ENCODE peak calls at places on chromosomes 12 and 14, in four cellular contexts. W, T, V and Z are unnamed samples.

GRCh38 chr14:21096889-21097615 is 1.4 kb downstream of the ZNF219 start:
- DNase-seq in T (no peak), V (no peak), W (no peak), Z (no peak)

GRCh38 chr12:109771746-109772621 is 58.4 kb downstream of the FAM222A start:
- DNase-seq in V (no peak), T (no peak), W (no peak), Z (no peak)

GRCh38 chr14:53890611-53891091 is 66.0 kb downstream of the BMP4 start:
- DNase-seq in W (peak), V (no peak), T (no peak), Z (peak)

GRCh38 chr14:69719501-69719951 is 47.4 kb upstream of the SRSF5 start:
- DNase-seq in W (no peak), V (no peak), T (no peak), Z (peak)

GRCh38 chr12:56634837-56635538 is 4.9 kb upstream of the BAZ2A start:
- DNase-seq in W (peak), V (peak), T (no peak), Z (peak)

GRCh38 chr12:66235626-66236281 is 46.7 kb downstream of the IRAK3 start:
- DNase-seq in V (no peak), W (no peak), T (no peak), Z (no peak)

GRCh38 chr14:95520346-95520745 is 3.9 kb upstream of the SYNE3 start:
- DNase-seq in W (no peak), V (no peak), T (no peak), Z (no peak)

GRCh38 chr12:106245767-106246166 is 2.1 kb downstream of the CKAP4 start:
- DNase-seq in T (no peak), W (no peak), V (no peak), Z (no peak)

GRCh38 chr12:67193705-67194104 is 75.5 kb upstream of the CAND1 start:
- DNase-seq in T (no peak), W (peak), V (peak), Z (peak)

GRCh38 chr14:94400454-94400853 is 12.1 kb upstream of the SERPINA1 start:
- DNase-seq in V (no peak), W (peak), T (no peak), Z (no peak)

GRCh38 chr12:100388382-100388781 is 31.5 kb downstream of the SLC17A8 start:
- DNase-seq in W (peak), V (no peak), T (no peak), Z (no peak)

GRCh38 chr12:121523741-121524140 is 57.1 kb downstream of the KDM2B start:
- DNase-seq in V (no peak), W (no peak), T (no peak), Z (no peak)

GRCh38 chr14:31992051-31992450 is 85.1 kb upstream of the ARHGAP5 start:
- DNase-seq in V (no peak), W (no peak), T (no peak), Z (no peak)

GRCh38 chr12:119486599-119487154 is 106.9 kb upstream of the TMEM233 start:
- DNase-seq in W (no peak), T (no peak), V (no peak), Z (peak)

GRCh38 chr12:92553389-92553788 is 149.4 kb upstream of the PLEKHG7 start:
- DNase-seq in W (no peak), V (no peak), T (no peak), Z (no peak)

GRCh38 chr12:120699553-120699952 is 10.7 kb upstream of the UNC119B start:
- DNase-seq in V (no peak), T (no peak), W (no peak), Z (no peak)

GRCh38 chr14:50062438-50063039 is 53.8 kb downstream of the VCPKMT start:
- DNase-seq in T (peak), W (peak), V (peak), Z (no peak)

GRCh38 chr12:109309441-109310246 is 560 bp upstream of the FOXN4 start:
- DNase-seq in W (no peak), V (peak), T (no peak), Z (peak)

GRCh38 chr12:104578453-104578852 is 121.7 kb downstream of the CHST11 start:
- DNase-seq in T (no peak), W (no peak), V (no peak), Z (no peak)

GRCh38 chr12:103956515-103957027 is 9.1 kb upstream of the TDG start:
- DNase-seq in W (peak), V (no peak), T (no peak), Z (no peak)

GRCh38 chr12:32012249-32012785 is 53.1 kb downstream of the RESF1 start:
- DNase-seq in T (no peak), V (no peak), W (no peak), Z (no peak)

GRCh38 chr14:96514694-96515093 is 12.5 kb downstream of the PAPOLA start:
- DNase-seq in W (no peak), T (no peak), V (no peak), Z (no peak)

GRCh38 chr12:3228587-3228986 is 151.4 kb downstream of the TSPAN9 start:
- DNase-seq in T (no peak), W (no peak), V (no peak), Z (no peak)

GRCh38 chr14:102926104-102926503 is 3.6 kb downstream of the AMN start:
- DNase-seq in W (no peak), T (no peak), V (no peak), Z (no peak)

GRCh38 chr14:102868956-102869531 is 53.4 kb upstream of the AMN start:
- DNase-seq in W (no peak), V (no peak), T (no peak), Z (no peak)

GRCh38 chr12:75542942-75543341 is 31.5 kb upstream of the KRR1 start:
- DNase-seq in T (no peak), V (no peak), W (no peak), Z (no peak)

GRCh38 chr12:26870491-26871419 is 37.8 kb upstream of the ITPR2 start:
- DNase-seq in V (no peak), W (no peak), T (peak), Z (no peak)

GRCh38 chr14:59507063-59507751 is 22.9 kb downstream of the JKAMP start:
- DNase-seq in T (no peak), W (peak), V (peak), Z (peak)

GRCh38 chr12:46484396-46485061 is 112.0 kb upstream of the SLC38A2 start:
- DNase-seq in W (no peak), V (no peak), T (no peak), Z (no peak)

GRCh38 chr14:76774471-76775158 is 13.3 kb downstream of the VASH1 start:
- DNase-seq in W (no peak), T (no peak), V (no peak), Z (no peak)

GRCh38 chr12:108369736-108370396 is 30.8 kb upstream of the CMKLR1 start:
- DNase-seq in T (no peak), W (no peak), V (no peak), Z (no peak)

GRCh38 chr12:11712491-11712890 is 63.0 kb downstream of the ETV6 start:
- DNase-seq in W (no peak), V (no peak), T (no peak), Z (no peak)

GRCh38 chr12:86712425-86712843 is 456.2 kb upstream of the MGAT4C start:
- DNase-seq in T (no peak), W (peak), V (no peak), Z (no peak)
- TF ChIP-seq CREM in T (no peak), W (no peak), V (no peak), Z (no peak)

GRCh38 chr12:124295431-124296058 is 652 bp downstream of the RFLNA start:
- DNase-seq in T (no peak), W (no peak), V (no peak), Z (peak)

GRCh38 chr12:124296916-124297351 is 2.0 kb downstream of the RFLNA start:
- DNase-seq in T (no peak), V (no peak), W (peak), Z (no peak)

GRCh38 chr12:124297856-124298255 is 3.0 kb downstream of the RFLNA start:
- DNase-seq in V (no peak), T (no peak), W (no peak), Z (no peak)

GRCh38 chr12:124297389-124297788 is 2.5 kb downstream of the RFLNA start:
- DNase-seq in T (no peak), W (no peak), V (no peak), Z (no peak)

GRCh38 chr12:124296295-124296915 is 1.5 kb downstream of the RFLNA start:
- DNase-seq in T (no peak), W (no peak), V (no peak), Z (no peak)
- TF ChIP-seq ETV6 in T (no peak), W (no peak), V (no peak), Z (no peak)

DNA sequence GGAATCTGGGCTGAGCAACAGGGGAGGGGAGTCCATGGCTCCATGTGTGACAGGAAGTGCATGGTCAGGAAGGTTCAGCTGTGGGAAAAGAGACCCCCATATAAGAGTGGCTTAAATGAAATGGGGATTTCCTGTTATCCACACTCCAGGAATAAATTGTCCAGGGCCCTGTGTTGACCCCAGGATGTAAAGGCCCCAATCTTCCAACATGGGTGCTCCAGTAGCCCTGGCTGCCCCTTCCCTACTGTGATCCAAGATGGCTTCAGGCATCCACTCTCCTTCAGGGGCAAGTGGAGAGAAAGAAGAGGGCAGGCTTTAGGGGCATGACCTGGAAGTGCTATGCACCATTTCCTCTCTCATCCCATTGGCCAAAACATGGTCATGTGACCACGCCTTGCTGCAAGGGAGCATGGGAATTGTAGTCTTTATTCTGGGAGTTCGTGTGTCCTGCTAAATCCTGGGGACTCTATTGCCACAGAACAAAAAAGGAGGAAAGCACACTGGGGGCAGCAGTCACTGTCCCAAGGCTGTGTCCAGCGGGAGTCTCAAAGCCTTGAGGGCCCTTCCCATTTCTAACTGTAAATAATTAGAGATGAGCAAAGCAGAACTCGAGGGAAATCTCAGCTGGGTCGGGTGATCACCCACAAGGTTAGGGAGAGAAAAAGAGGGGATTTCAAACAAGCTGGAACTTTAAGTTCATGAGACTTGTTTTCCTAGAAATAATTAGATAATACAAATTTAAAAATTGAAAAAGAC is 289.2 kb downstream of the ADGRD1 start:
- DNase-seq in T (peak), W (no peak), V (peak), Z (peak)
- TF ChIP-seq NR2C2 in T (peak), W (peak), V (peak), Z (peak)

GRCh38 chr12:69623970-69624369 is 13.3 kb upstream of the LRRC10 start:
- DNase-seq in W (no peak), T (no peak), V (peak), Z (no peak)
- TF ChIP-seq CREM in W (no peak), T (no peak), V (peak), Z (no peak)

GRCh38 chr12:51631591-51631990 is 40.6 kb downstream of the SCN8A start:
- DNase-seq in T (no peak), W (no peak), V (no peak), Z (no peak)
- TF ChIP-seq ETV6 in T (no peak), W (no peak), V (no peak), Z (no peak)